ENCODE peak calls at places on chromosomes 4 and X, in five cellular contexts. I is sigmoid colon, A is lower lobe of right lung, B is right lobe of liver, W is OCI-LY7. N is an unnamed sample. For H3K4me1, the result is how much of the 10 kb centered on the place peaks cover.

GRCh38 chr4:75673959-75674328 is 733 bp upstream of the G3BP2 start:
- DNase-seq in W (peak), B (no peak), A (no peak), I (no peak), N (no peak)

GRCh38 chrX:25226151-25226550 is 210.4 kb upstream of the ARX start:
- DNase-seq in W (no peak), B (no peak), I (no peak), A (no peak), N (peak)

GRCh38 chrX:155334486-155335316 is at the start of gene CLIC2:
- DNase-seq in B (no peak), I (no peak), A (peak), W (no peak), N (no peak)

GRCh38 chr4:184080674-184081073 is 137.0 kb downstream of the ENPP6 start:
- DNase-seq in A (no peak), W (no peak), I (no peak), B (no peak), N (no peak)

GRCh38 chr4:84632092-84632491 is 49.2 kb downstream of the CDS1 start:
- DNase-seq in W (no peak), I (no peak), B (no peak), A (no peak), N (no peak)

GRCh38 chrX:71253253-71254091 is 468 bp downstream of the ZMYM3 start:
- DNase-seq in A (peak), B (peak), W (peak), I (no peak), N (peak)

GRCh38 chrX:16628954-16629595 is 20.9 kb upstream of the S100G start:
- DNase-seq in A (no peak), I (no peak), W (no peak), B (no peak), N (no peak)

GRCh38 chr4:86484241-86484640 is 109.9 kb upstream of the PTPN13 start:
- DNase-seq in A (no peak), W (no peak), I (no peak), B (no peak), N (no peak)

GRCh38 chrX:155094468-155095061 is 23.3 kb downstream of the BRCC3 start:
- DNase-seq in W (peak), B (no peak), A (no peak), I (no peak), N (peak)

GRCh38 chr4:87985097-87985886 is 9.8 kb downstream of the SPP1 start:
- DNase-seq in B (peak), A (peak), I (no peak), W (peak), N (peak)

GRCh38 chrX:123185714-123186113 is 1.6 kb downstream of the GRIA3 start:
- DNase-seq in W (no peak), B (no peak), I (no peak), A (no peak), N (no peak)

GRCh38 chrX:123184199-123184857 is at the start of gene GRIA3:
- DNase-seq in I (no peak), B (no peak), W (no peak), A (no peak), N (no peak)

GRCh38 chrX:123186796-123187195 is 2.7 kb downstream of the GRIA3 start:
- DNase-seq in B (no peak), A (no peak), W (no peak), I (no peak), N (no peak)

GRCh38 chrX:123188081-123188480 is 4.0 kb downstream of the GRIA3 start:
- DNase-seq in I (no peak), A (no peak), B (no peak), W (no peak), N (no peak)

DNA sequence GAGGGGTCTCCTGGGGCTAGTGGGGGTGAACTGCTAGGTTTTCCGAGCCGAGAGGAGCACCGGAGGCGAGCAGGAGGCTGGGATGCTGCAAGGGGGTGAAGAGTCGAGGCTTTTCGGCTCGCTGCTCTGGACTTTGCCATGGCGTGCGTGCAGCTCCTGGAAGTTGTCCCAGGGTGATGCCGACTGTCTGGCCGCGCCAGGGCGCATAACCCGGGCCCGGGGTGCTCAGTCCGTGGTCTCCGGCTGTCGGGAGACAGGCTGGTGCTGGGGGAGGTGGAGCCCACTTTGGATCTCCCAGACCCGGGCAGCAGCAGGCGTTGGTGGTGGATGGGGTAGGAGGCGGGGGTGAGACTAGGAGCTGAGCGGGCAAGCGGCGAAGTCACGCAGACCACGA is 777 bp downstream of the GRIA3 start:
- DNase-seq in I (no peak), B (peak), A (no peak), W (no peak), N (no peak)
- H3K27ac ChIP-seq in I (no peak), B (no peak), A (no peak), W (no peak), N (no peak)

DNA sequence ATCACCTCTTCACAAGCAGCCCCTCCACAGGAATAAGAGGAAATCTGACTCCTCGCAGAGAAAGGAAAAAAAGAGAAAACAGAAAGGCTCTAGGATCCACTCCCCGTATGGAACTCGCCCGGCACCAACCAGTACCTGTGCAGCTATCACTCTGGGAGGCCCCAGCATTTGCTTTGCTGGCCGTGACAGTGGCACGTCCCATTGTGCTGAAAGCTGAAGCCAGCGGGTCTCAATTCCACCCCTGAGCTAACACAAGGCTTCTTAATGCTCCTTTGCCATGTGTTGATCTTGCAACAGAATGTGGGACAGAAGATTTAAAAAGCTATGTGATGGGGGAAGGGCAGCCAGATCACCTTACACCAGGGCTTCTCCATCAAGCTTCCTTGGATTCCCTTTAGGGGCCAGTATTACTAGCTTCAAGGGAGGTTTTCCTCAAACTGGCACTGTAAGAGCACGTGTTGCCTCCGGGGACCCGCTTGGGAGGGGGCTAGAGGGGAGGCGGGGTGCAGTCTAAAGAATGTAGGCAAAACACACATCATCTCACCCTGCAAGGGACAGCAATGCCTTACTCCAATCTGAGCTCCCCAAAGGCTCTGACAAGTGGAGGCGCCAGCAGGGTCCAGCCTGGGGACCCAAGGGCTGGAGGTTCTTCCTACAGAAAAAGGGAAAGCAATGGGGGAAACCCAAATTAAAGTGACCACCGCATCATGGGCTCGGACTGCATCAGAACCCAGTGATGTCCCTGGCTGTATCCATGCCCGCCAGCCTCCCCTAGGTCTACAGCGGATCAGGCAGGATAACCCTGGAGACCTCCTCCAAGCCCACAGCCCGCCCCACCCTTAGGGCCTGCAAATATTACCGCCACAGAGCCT is 1.2 kb downstream of the USP46 start:
- DNase-seq in B (no peak), I (peak), W (peak), A (no peak), N (peak)
- H3K4me3 ChIP-seq in B (peak), I (peak), W (peak), A (peak), N (peak)

GRCh38 chr4:38157592-38157991 is 197.4 kb downstream of the PTTG2 start:
- DNase-seq in I (no peak), A (no peak), B (no peak), W (no peak), N (peak)
- H3K4me1 ChIP-seq in I (under half), A (under half), B (under half), W (under half), N (under half)

GRCh38 chr4:2836391-2836859 is 7.2 kb upstream of the ADD1 start:
- DNase-seq in W (no peak), B (no peak), I (peak), A (peak), N (no peak)

GRCh38 chr4:2839060-2839459 is 4.6 kb upstream of the ADD1 start:
- DNase-seq in W (no peak), I (no peak), B (no peak), A (no peak), N (no peak)

GRCh38 chr4:2835978-2836377 is 7.7 kb upstream of the ADD1 start:
- DNase-seq in B (peak), A (no peak), W (no peak), I (peak), N (no peak)

GRCh38 chr4:2837904-2838496 is 5.6 kb upstream of the ADD1 start:
- DNase-seq in W (peak), B (peak), I (peak), A (peak), N (no peak)

DNA sequence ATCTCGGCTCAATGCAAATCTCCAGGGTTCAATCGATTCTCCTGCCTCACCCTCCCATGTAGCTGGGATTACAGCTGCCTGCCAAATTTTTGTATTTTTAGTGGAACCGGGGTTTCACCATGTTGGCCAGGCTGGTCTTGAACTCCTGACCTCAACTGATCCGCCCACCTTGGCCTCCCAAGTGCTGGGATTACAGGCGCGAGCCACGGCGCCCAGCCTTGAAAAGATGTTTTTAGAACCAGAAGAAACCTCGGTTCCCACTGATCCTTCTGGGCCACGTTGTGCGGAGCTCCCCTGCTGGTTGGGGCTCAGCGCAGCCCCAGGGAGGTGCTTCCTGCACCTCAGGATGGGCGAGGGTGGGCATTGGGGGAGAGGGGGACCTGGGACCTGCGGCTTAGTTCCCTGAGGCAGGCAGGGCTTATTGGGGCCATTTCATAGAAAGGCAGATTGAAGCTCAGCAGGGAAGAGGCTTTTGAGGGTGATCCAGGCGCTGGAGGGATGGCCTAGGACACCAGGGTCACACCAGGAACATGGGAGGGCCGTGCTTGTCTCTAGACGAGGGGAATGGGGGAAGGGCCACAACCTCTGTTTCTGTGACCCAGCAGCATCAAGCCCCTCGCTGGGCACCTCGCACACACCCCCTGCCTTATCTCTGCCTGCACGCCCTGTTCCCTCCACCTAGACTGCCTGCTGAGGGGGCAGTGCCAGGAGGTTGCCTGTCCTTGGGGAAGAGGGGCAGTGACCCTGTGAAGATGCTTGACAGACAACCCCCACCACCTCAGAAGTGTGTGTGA is 6.3 kb upstream of the ADD1 start:
- DNase-seq in I (peak), W (no peak), B (peak), A (peak), N (no peak)
- H3K27ac ChIP-seq in I (peak), W (peak), B (peak), A (peak), N (no peak)

GRCh38 chr4:153233761-153234371 is 29.6 kb downstream of the TRIM2 start:
- DNase-seq in B (no peak), I (peak), W (no peak), A (no peak), N (peak)
- H3K4me3 ChIP-seq in B (no peak), I (no peak), W (no peak), A (no peak), N (no peak)

GRCh38 chr4:169359961-169360360 is 89.2 kb upstream of the SH3RF1 start:
- DNase-seq in B (no peak), W (no peak), A (no peak), I (no peak), N (no peak)

GRCh38 chr4:169361741-169362140 is 91.0 kb upstream of the SH3RF1 start:
- DNase-seq in W (no peak), B (no peak), A (no peak), I (no peak), N (no peak)

GRCh38 chr4:169366821-169367220 is 96.1 kb upstream of the SH3RF1 start:
- DNase-seq in A (no peak), W (no peak), I (no peak), B (no peak), N (no peak)

GRCh38 chr4:169362607-169363006 is 91.9 kb upstream of the SH3RF1 start:
- DNase-seq in W (no peak), I (no peak), A (no peak), B (no peak), N (no peak)
- H3K4me1 ChIP-seq in W (under half), I (under half), A (under half), B (under half), N (under half)

GRCh38 chr4:168623484-168623883 is 126.6 kb downstream of the PALLD start:
- DNase-seq in B (no peak), I (no peak), W (no peak), A (no peak), N (no peak)

GRCh38 chr4:168623011-168623410 is 126.2 kb downstream of the PALLD start:
- DNase-seq in I (no peak), A (no peak), B (no peak), W (no peak), N (no peak)

GRCh38 chr4:168622600-168622999 is 125.7 kb downstream of the PALLD start:
- DNase-seq in A (no peak), W (no peak), B (no peak), I (no peak), N (no peak)

GRCh38 chr4:168619266-168619631 is 122.4 kb downstream of the PALLD start:
- DNase-seq in B (no peak), A (no peak), I (no peak), W (no peak), N (peak)

GRCh38 chr4:168621806-168622589 is 125.1 kb downstream of the PALLD start:
- DNase-seq in A (no peak), W (no peak), I (no peak), B (no peak), N (no peak)
- H3K27ac ChIP-seq in A (no peak), W (no peak), I (peak), B (no peak), N (peak)

DNA sequence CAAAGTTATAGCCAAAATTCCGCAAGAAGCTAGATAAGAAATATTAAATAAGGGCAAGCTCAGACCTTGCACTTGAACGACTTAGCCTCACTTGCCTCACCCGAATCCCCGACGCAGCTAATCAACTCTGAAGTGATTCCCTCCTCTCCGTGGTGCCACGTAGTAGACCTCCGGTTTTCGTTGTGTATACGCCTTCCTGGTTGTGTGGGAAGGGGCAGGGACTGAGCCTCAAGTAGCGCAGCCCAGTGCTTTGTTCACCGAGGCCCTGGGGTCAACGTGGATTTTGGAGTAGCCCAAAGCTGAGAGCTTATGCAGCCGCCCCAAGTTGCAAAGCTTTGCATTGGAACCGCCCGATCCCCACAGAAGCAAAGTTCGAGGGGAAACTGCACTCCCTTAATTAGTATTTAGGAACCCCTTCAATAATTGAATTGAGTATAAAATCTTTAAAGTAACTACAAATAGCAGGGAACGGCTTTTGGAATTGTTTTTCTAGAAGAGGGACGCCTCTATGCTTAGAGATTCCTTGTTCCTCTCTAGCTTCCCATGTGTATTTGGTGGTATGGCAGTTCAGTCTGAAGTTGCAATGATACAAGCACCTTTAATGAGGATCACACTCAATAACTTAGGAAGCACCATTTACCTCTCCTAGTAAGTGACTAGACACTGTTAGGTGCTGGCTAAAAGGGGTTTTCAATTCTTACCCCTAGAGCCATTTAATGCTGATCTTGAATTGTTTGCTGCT is 55.7 kb downstream of the LINC00632 start:
- DNase-seq in B (no peak), I (peak), A (no peak), W (no peak), N (no peak)
- H3K4me3 ChIP-seq in B (peak), I (peak), A (peak), W (no peak), N (no peak)

DNA sequence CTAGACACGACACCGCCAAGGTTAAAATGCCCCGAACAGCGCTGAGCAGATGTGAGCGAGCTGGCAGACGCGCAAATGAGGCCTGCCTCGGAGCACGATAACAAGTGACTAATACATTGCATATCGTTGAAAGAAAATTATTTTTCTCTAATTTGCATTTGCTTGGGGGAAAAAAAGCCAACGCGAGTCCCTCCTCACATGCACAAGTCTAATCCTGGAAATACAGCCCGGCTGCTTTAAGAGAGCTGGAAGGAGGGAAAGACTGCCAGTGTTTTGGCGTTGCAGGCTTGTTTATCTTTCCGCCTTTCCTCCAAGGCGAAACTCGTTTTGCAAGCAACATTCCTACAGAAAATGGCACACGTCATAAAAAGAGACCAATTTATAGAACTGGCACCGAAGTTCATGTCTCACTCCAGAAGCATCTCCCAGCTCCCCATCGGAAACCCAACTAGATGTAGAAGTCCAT is 12.6 kb downstream of the BCOR start:
- DNase-seq in W (no peak), I (no peak), A (no peak), B (no peak), N (no peak)
- H3K4me1 ChIP-seq in W (half or more), I (under half), A (half or more), B (under half), N (under half)

DNA sequence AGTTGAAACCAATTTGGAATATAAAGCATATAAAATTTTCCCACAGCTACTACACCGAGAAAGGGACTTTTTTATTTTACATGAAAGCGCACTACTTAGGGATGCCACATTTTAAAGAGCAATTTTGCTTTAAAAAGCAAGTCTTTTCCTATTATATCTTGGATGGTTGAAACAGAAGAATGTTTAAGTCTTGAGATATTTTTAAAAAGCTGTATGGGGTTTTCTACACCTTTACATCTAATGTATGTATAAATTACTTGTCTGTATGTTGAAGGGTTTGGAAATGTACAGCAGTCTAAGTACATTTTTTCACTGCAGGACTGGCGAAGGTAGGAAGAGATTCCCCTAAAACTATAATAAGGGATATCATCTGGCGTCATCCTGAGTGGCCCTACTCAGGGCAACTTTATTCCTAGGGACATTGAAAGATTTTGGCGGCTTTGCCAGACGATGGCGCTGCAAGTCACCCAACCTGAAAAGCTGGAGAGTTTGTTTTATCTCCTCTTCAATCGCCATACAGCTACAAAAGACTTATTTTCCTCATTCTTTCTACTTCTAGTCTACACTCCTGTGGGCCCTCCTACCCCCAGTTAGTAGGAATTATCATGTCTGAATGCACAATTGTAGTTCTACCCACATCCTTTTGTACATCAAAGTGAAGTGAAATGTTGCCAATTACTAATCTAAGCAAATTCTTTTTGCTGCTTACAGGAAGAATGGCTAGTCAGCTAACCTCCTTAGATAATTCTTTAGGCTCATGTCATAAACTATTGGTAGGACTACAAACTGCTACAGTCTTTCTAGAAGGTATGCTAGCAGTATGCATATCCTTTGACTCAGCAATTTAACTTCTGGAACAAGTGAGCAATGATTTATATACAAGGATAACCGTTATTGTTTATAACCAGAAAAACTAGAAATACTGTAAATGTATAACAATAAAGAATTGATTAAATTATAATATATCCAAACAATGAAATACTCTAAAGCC is 781 bp upstream of the NEK1 start:
- DNase-seq in B (peak), W (peak), I (peak), A (peak), N (peak)
- H3K27ac ChIP-seq in B (peak), W (peak), I (peak), A (peak), N (no peak)

N was measured in SJCRH30.